ENCODE peak calls at places on chromosomes 2 and 18, in four cellular contexts. S is AG04450, T is colonic mucosa, R is adrenal gland. E is an unnamed sample.

GRCh38 chr18:49250819-49251388 is 209.5 kb downstream of the DYM start:
- DNase-seq in S (no peak), T (no peak), R (no peak), E (no peak)

GRCh38 chr2:30225131-30225762 is 6.1 kb upstream of the LBH start:
- DNase-seq in S (peak), T (no peak), R (no peak), E (peak)

GRCh38 chr2:218719457-218719856 is 8.8 kb downstream of the TTLL4 start:
- DNase-seq in S (no peak), T (no peak), R (no peak), E (no peak)

GRCh38 chr18:74587446-74587845 is 10.2 kb upstream of the ZNF407 start:
- DNase-seq in S (no peak), T (no peak), R (no peak), E (no peak)

GRCh38 chr18:41938445-41938844 is 16.6 kb upstream of the PIK3C3 start:
- DNase-seq in S (peak), T (no peak), R (no peak), E (peak)

GRCh38 chr2:141820893-141821292 is 309.9 kb downstream of the LRP1B start:
- DNase-seq in S (no peak), T (no peak), R (no peak), E (no peak)

GRCh38 chr2:224922142-224922727 is 120.0 kb downstream of the DOCK10 start:
- DNase-seq in S (no peak), T (no peak), R (no peak), E (no peak)

GRCh38 chr2:42457011-42457410 is 36.8 kb downstream of the KCNG3 start:
- DNase-seq in S (no peak), T (no peak), R (no peak), E (no peak)

GRCh38 chr2:182144780-182145170 is 159.1 kb downstream of the PPP1R1C start:
- DNase-seq in S (no peak), T (no peak), R (no peak), E (no peak)

GRCh38 chr2:226658555-226658954 is 141.1 kb downstream of the IRS1 start:
- DNase-seq in S (no peak), T (no peak), R (no peak), E (no peak)

GRCh38 chr18:34543940-34544339 is 166.2 kb upstream of the DTNA start:
- DNase-seq in S (no peak), T (no peak), R (no peak), E (no peak)

GRCh38 chr2:1756456-1756855 is 12.1 kb upstream of the PXDN start:
- DNase-seq in S (no peak), T (no peak), R (no peak), E (no peak)

GRCh38 chr2:168612719-168613118 is 156.6 kb downstream of the CERS6 start:
- DNase-seq in S (no peak), T (no peak), R (no peak), E (no peak)

GRCh38 chr18:77765468-77765867 is 515.8 kb downstream of the GALR1 start:
- DNase-seq in S (no peak), T (no peak), R (no peak), E (no peak)

GRCh38 chr2:53104263-53104662 is 663.3 kb upstream of the CHAC2 start:
- DNase-seq in S (peak), T (no peak), R (no peak), E (no peak)

GRCh38 chr2:152581360-152581759 is 135.9 kb downstream of the PRPF40A start:
- DNase-seq in S (no peak), T (no peak), R (no peak), E (no peak)

GRCh38 chr2:88184762-88185161 is 14.6 kb downstream of the THNSL2 start:
- DNase-seq in S (no peak), T (no peak), R (no peak), E (no peak)

GRCh38 chr2:52294628-52295027 is 1262.7 kb upstream of the NRXN1 start:
- DNase-seq in S (no peak), T (no peak), R (no peak), E (no peak)

GRCh38 chr2:27664245-27664574 is 521 bp downstream of the SLC4A1AP start:
- DNase-seq in S (no peak), T (no peak), R (no peak), E (no peak)

GRCh38 chr2:80499095-80499494 is 194.5 kb upstream of the LRRTM1 start:
- DNase-seq in S (peak), T (peak), R (no peak), E (no peak)

GRCh38 chr2:26605969-26606846 is 35.0 kb downstream of the CIB4 start:
- DNase-seq in S (no peak), T (no peak), R (peak), E (no peak)

GRCh38 chr2:184199274-184199673 is 399.1 kb upstream of the ZNF804A start:
- DNase-seq in S (no peak), T (no peak), R (no peak), E (no peak)

GRCh38 chr2:20205069-20205468 is 19.9 kb downstream of the SDC1 start:
- DNase-seq in S (no peak), T (no peak), R (no peak), E (no peak)

GRCh38 chr2:20205915-20206524 is 18.9 kb downstream of the SDC1 start:
- DNase-seq in S (no peak), T (no peak), R (no peak), E (no peak)

GRCh38 chr2:20208487-20208882 is 16.4 kb downstream of the SDC1 start:
- DNase-seq in S (no peak), T (no peak), R (no peak), E (no peak)

GRCh38 chr2:20209373-20210109 is 15.4 kb downstream of the SDC1 start:
- DNase-seq in S (no peak), T (no peak), R (peak), E (no peak)

GRCh38 chr2:20207051-20207450 is 17.9 kb downstream of the SDC1 start:
- DNase-seq in S (no peak), T (no peak), R (no peak), E (no peak)
- H3K4me3 ChIP-seq in S (no peak), T (no peak), R (no peak), E (no peak)

GRCh38 chr2:4174796-4175195 is 471.4 kb downstream of the DCDC2C start:
- DNase-seq in S (no peak), T (no peak), R (no peak), E (no peak)

GRCh38 chr2:4175343-4175742 is 472.0 kb downstream of the DCDC2C start:
- DNase-seq in S (no peak), T (no peak), R (no peak), E (no peak)
- TF ChIP-seq CTCF in S (no peak), T (no peak), R (no peak), E (no peak)

DNA sequence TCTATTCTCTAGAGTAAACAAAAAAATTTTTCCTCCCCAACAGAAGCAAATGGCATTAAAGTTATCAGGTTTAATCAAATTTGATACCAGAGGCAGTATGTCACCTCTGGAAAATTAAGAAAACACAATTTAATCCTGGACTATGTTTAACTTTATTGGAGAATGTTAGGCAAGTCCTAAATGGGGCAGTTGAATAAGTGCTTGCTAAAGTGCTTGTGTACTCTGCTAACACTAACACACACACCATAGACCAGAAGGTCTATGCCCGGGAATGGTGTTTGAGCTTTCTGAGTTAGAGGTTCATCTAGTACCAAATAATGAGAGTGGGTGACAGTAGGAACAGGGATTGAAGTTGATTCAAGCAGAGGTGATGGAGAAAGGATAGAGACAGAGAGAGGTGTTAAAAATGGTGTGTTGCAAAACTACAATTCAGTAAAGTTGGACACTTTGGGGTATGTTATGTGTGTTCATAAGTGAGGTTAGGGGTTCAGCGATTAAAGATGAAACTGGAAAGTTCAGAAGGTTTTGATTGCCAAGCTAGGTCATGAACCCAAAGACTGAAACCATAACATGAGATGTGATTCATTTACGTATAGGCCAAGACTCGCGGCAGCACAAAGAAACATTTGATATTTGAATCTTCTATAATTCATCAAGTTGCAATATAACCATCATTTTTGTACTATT is 40.5 kb upstream of the PEX13 start:
- DNase-seq in S (no peak), T (no peak), R (no peak), E (no peak)
- H3K4me3 ChIP-seq in S (no peak), T (no peak), R (no peak), E (no peak)

DNA sequence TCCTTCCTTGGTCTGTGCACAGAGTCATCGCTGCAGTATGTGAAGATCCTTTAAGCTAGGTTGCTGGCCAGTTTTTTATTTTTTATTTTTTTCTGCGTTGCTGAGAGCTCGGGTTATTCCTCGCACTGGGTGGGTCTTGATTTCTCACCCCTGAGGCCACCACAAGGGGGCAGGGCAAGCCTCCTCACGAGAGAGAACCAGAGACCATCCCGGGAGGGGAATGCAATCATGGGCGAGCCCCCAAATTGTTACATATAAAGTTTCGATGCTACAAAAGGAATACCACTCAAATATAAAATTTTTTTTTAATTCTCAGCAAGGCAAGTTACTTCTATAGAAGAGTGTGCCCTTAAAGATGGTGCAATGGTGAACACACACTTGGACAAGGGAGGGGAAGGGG is 24.9 kb downstream of the HTR2B start:
- DNase-seq in S (no peak), T (peak), R (no peak), E (no peak)
- TF ChIP-seq CTCF in S (no peak), T (no peak), R (no peak), E (no peak)

E was measured in BJ.